ENCODE peak calls at places on chromosomes 1 and 21, in seven cellular contexts. One of them, this sample, is unnamed.

GRCh38 chr21:28442624-28443023 is 550.1 kb downstream of the LTN1 start:
- DNase-seq in T-helper 9 cell: no peak
- DNase-seq in AML-193: no peak
- DNase-seq in psoas muscle: no peak
- DNase-seq in HEK293T: no peak
- DNase-seq in SIG-M5: no peak
- DNase-seq in CD4-positive, alpha-beta memory T cell: no peak
- DNase-seq in this sample: no peak

GRCh38 chr21:17488620-17489019 is 24.2 kb upstream of the CXADR start:
- DNase-seq in AML-193: no peak
- DNase-seq in SIG-M5: no peak
- DNase-seq in psoas muscle: no peak
- DNase-seq in T-helper 9 cell: no peak
- DNase-seq in CD4-positive, alpha-beta memory T cell: no peak
- DNase-seq in HEK293T: no peak
- DNase-seq in this sample: no peak

GRCh38 chr21:29656504-29657227 is 283.1 kb downstream of the GRIK1 start:
- DNase-seq in psoas muscle: no peak
- DNase-seq in AML-193: peak; percentile 81
- DNase-seq in CD4-positive, alpha-beta memory T cell: no peak
- DNase-seq in T-helper 9 cell: no peak
- DNase-seq in SIG-M5: peak; percentile 60
- DNase-seq in HEK293T: no peak
- DNase-seq in this sample: no peak

GRCh38 chr1:226476657-226477319 is 68.9 kb upstream of the PARP1 start:
- DNase-seq in T-helper 9 cell: no peak
- DNase-seq in psoas muscle: no peak
- DNase-seq in SIG-M5: peak; percentile 41
- DNase-seq in HEK293T: no peak
- DNase-seq in AML-193: no peak
- DNase-seq in CD4-positive, alpha-beta memory T cell: no peak
- DNase-seq in this sample: no peak

GRCh38 chr21:39676054-39676771 is 63.5 kb downstream of the B3GALT5 start:
- DNase-seq in CD4-positive, alpha-beta memory T cell: no peak
- DNase-seq in SIG-M5: no peak
- DNase-seq in psoas muscle: no peak
- DNase-seq in AML-193: no peak
- DNase-seq in T-helper 9 cell: no peak
- DNase-seq in HEK293T: no peak
- DNase-seq in this sample: peak; percentile 55

GRCh38 chr1:7262611-7263010 is 477.4 kb downstream of the CAMTA1 start:
- DNase-seq in AML-193: no peak
- DNase-seq in CD4-positive, alpha-beta memory T cell: no peak
- DNase-seq in T-helper 9 cell: no peak
- DNase-seq in SIG-M5: no peak
- DNase-seq in HEK293T: no peak
- DNase-seq in psoas muscle: no peak
- DNase-seq in this sample: peak; percentile 14

GRCh38 chr21:41437754-41438153 is 11.7 kb downstream of the MX1 start:
- DNase-seq in T-helper 9 cell: no peak
- DNase-seq in psoas muscle: no peak
- DNase-seq in HEK293T: no peak
- DNase-seq in AML-193: no peak
- DNase-seq in CD4-positive, alpha-beta memory T cell: no peak
- DNase-seq in SIG-M5: no peak
- DNase-seq in this sample: no peak

GRCh38 chr1:235831148-235831547 is 35.6 kb downstream of the LYST start:
- DNase-seq in CD4-positive, alpha-beta memory T cell: no peak
- DNase-seq in AML-193: peak; percentile 15
- DNase-seq in HEK293T: no peak
- DNase-seq in psoas muscle: no peak
- DNase-seq in SIG-M5: peak; percentile 43
- DNase-seq in T-helper 9 cell: no peak
- DNase-seq in this sample: no peak

GRCh38 chr1:98732985-98733781 is 71.7 kb downstream of the SNX7 start:
- DNase-seq in SIG-M5: no peak
- DNase-seq in T-helper 9 cell: no peak
- DNase-seq in psoas muscle: no peak
- DNase-seq in AML-193: no peak
- DNase-seq in CD4-positive, alpha-beta memory T cell: no peak
- DNase-seq in HEK293T: no peak
- DNase-seq in this sample: no peak